ENCODE peak calls at places on chromosomes 13 and 19, in nine cellular contexts. One of them, this sample, is unnamed.

GRCh38 chr13:85347251-85347650 is 452.0 kb downstream of the SLITRK6 start:
- DNase-seq in activated naive CD4-positive, alpha-beta T cell treated with anti-CD3 and anti-CD28 coated beads, Interleukin-2, amount 10 ng/mL, durations not matched to agents 7 days and 5 days: no peak
- DNase-seq in NCI-H2029: no peak
- DNase-seq in NCI-H345: no peak
- DNase-seq in omental fat pad: no peak
- DNase-seq in heart right ventricle: no peak
- DNase-seq in epithelial cell of esophagus: no peak
- DNase-seq in HepG2: no peak
- DNase-seq in stimulated activated CD4-positive, alpha-beta T cell treated with anti-CD3 and anti-CD28 coated beads, Interleukin-4, amount 100 ng/mL, for 4 hours: no peak
- DNase-seq in this sample: peak

GRCh38 chr19:45402469-45403070 is 2.3 kb downstream of the PPP1R13L start:
- DNase-seq in stimulated activated CD4-positive, alpha-beta T cell treated with anti-CD3 and anti-CD28 coated beads, Interleukin-4, amount 100 ng/mL, for 4 hours: peak
- DNase-seq in heart right ventricle: peak
- DNase-seq in omental fat pad: no peak
- DNase-seq in NCI-H345: no peak
- DNase-seq in HepG2: no peak
- DNase-seq in NCI-H2029: no peak
- DNase-seq in activated naive CD4-positive, alpha-beta T cell treated with anti-CD3 and anti-CD28 coated beads, Interleukin-2, amount 10 ng/mL, durations not matched to agents 7 days and 5 days: peak
- DNase-seq in epithelial cell of esophagus: peak
- DNase-seq in this sample: no peak

GRCh38 chr13:49958321-49958720 is 22.2 kb upstream of the SPRYD7 start:
- DNase-seq in activated naive CD4-positive, alpha-beta T cell treated with anti-CD3 and anti-CD28 coated beads, Interleukin-2, amount 10 ng/mL, durations not matched to agents 7 days and 5 days: no peak
- DNase-seq in epithelial cell of esophagus: no peak
- DNase-seq in HepG2: no peak
- DNase-seq in omental fat pad: no peak
- DNase-seq in NCI-H345: no peak
- DNase-seq in stimulated activated CD4-positive, alpha-beta T cell treated with anti-CD3 and anti-CD28 coated beads, Interleukin-4, amount 100 ng/mL, for 4 hours: no peak
- DNase-seq in NCI-H2029: no peak
- DNase-seq in heart right ventricle: no peak
- DNase-seq in this sample: no peak

GRCh38 chr19:40466219-40467006 is at the start of gene SPTBN4:
- DNase-seq in stimulated activated CD4-positive, alpha-beta T cell treated with anti-CD3 and anti-CD28 coated beads, Interleukin-4, amount 100 ng/mL, for 4 hours: peak
- DNase-seq in heart right ventricle: peak
- DNase-seq in NCI-H2029: no peak
- DNase-seq in epithelial cell of esophagus: peak
- DNase-seq in NCI-H345: no peak
- DNase-seq in activated naive CD4-positive, alpha-beta T cell treated with anti-CD3 and anti-CD28 coated beads, Interleukin-2, amount 10 ng/mL, durations not matched to agents 7 days and 5 days: peak
- DNase-seq in HepG2: no peak
- DNase-seq in omental fat pad: peak
- DNase-seq in this sample: no peak

GRCh38 chr13:110644892-110645521 is 29.7 kb downstream of the NAXD start:
- DNase-seq in NCI-H345: peak
- DNase-seq in epithelial cell of esophagus: peak
- DNase-seq in heart right ventricle: peak
- DNase-seq in HepG2: no peak
- DNase-seq in NCI-H2029: peak
- DNase-seq in omental fat pad: no peak
- DNase-seq in stimulated activated CD4-positive, alpha-beta T cell treated with anti-CD3 and anti-CD28 coated beads, Interleukin-4, amount 100 ng/mL, for 4 hours: no peak
- DNase-seq in activated naive CD4-positive, alpha-beta T cell treated with anti-CD3 and anti-CD28 coated beads, Interleukin-2, amount 10 ng/mL, durations not matched to agents 7 days and 5 days: peak
- DNase-seq in this sample: no peak

GRCh38 chr19:29858000-29858596 is 46.3 kb downstream of the CCNE1 start:
- DNase-seq in omental fat pad: no peak
- DNase-seq in stimulated activated CD4-positive, alpha-beta T cell treated with anti-CD3 and anti-CD28 coated beads, Interleukin-4, amount 100 ng/mL, for 4 hours: peak
- DNase-seq in NCI-H2029: no peak
- DNase-seq in HepG2: no peak
- DNase-seq in epithelial cell of esophagus: peak
- DNase-seq in NCI-H345: peak
- DNase-seq in activated naive CD4-positive, alpha-beta T cell treated with anti-CD3 and anti-CD28 coated beads, Interleukin-2, amount 10 ng/mL, durations not matched to agents 7 days and 5 days: peak
- DNase-seq in heart right ventricle: no peak
- DNase-seq in this sample: no peak

GRCh38 chr13:90757127-90757680 is 590.3 kb upstream of the MIR17HG start:
- DNase-seq in HepG2: no peak
- DNase-seq in omental fat pad: no peak
- DNase-seq in activated naive CD4-positive, alpha-beta T cell treated with anti-CD3 and anti-CD28 coated beads, Interleukin-2, amount 10 ng/mL, durations not matched to agents 7 days and 5 days: no peak
- DNase-seq in heart right ventricle: no peak
- DNase-seq in stimulated activated CD4-positive, alpha-beta T cell treated with anti-CD3 and anti-CD28 coated beads, Interleukin-4, amount 100 ng/mL, for 4 hours: no peak
- DNase-seq in NCI-H345: peak
- DNase-seq in NCI-H2029: no peak
- DNase-seq in epithelial cell of esophagus: no peak
- DNase-seq in this sample: no peak

GRCh38 chr19:35399948-35400772 is 29.3 kb downstream of the GPR42 start:
- DNase-seq in epithelial cell of esophagus: no peak
- DNase-seq in activated naive CD4-positive, alpha-beta T cell treated with anti-CD3 and anti-CD28 coated beads, Interleukin-2, amount 10 ng/mL, durations not matched to agents 7 days and 5 days: no peak
- DNase-seq in stimulated activated CD4-positive, alpha-beta T cell treated with anti-CD3 and anti-CD28 coated beads, Interleukin-4, amount 100 ng/mL, for 4 hours: no peak
- DNase-seq in omental fat pad: no peak
- DNase-seq in heart right ventricle: no peak
- DNase-seq in NCI-H2029: no peak
- DNase-seq in HepG2: no peak
- DNase-seq in NCI-H345: no peak
- DNase-seq in this sample: no peak

GRCh38 chr13:52001120-52001731 is 10.0 kb downstream of the ATP7B start:
- DNase-seq in heart right ventricle: no peak
- DNase-seq in NCI-H345: peak
- DNase-seq in stimulated activated CD4-positive, alpha-beta T cell treated with anti-CD3 and anti-CD28 coated beads, Interleukin-4, amount 100 ng/mL, for 4 hours: no peak
- DNase-seq in epithelial cell of esophagus: peak
- DNase-seq in NCI-H2029: no peak
- DNase-seq in activated naive CD4-positive, alpha-beta T cell treated with anti-CD3 and anti-CD28 coated beads, Interleukin-2, amount 10 ng/mL, durations not matched to agents 7 days and 5 days: no peak
- DNase-seq in HepG2: peak
- DNase-seq in omental fat pad: no peak
- DNase-seq in this sample: no peak

GRCh38 chr13:59609421-59609820 is 554.3 kb downstream of the DIAPH3 start:
- DNase-seq in epithelial cell of esophagus: no peak
- DNase-seq in activated naive CD4-positive, alpha-beta T cell treated with anti-CD3 and anti-CD28 coated beads, Interleukin-2, amount 10 ng/mL, durations not matched to agents 7 days and 5 days: no peak
- DNase-seq in omental fat pad: no peak
- DNase-seq in stimulated activated CD4-positive, alpha-beta T cell treated with anti-CD3 and anti-CD28 coated beads, Interleukin-4, amount 100 ng/mL, for 4 hours: no peak
- DNase-seq in NCI-H345: no peak
- DNase-seq in NCI-H2029: no peak
- DNase-seq in HepG2: no peak
- DNase-seq in heart right ventricle: no peak
- DNase-seq in this sample: no peak

GRCh38 chr13:89113744-89114143 is 1442.6 kb downstream of the SLITRK5 start:
- DNase-seq in omental fat pad: no peak
- DNase-seq in activated naive CD4-positive, alpha-beta T cell treated with anti-CD3 and anti-CD28 coated beads, Interleukin-2, amount 10 ng/mL, durations not matched to agents 7 days and 5 days: no peak
- DNase-seq in HepG2: no peak
- DNase-seq in heart right ventricle: no peak
- DNase-seq in stimulated activated CD4-positive, alpha-beta T cell treated with anti-CD3 and anti-CD28 coated beads, Interleukin-4, amount 100 ng/mL, for 4 hours: no peak
- DNase-seq in NCI-H2029: no peak
- DNase-seq in NCI-H345: no peak
- DNase-seq in epithelial cell of esophagus: no peak
- DNase-seq in this sample: no peak

GRCh38 chr19:13613447-13613846 is 107.2 kb upstream of the CACNA1A start:
- DNase-seq in NCI-H345: peak
- DNase-seq in HepG2: no peak
- DNase-seq in heart right ventricle: no peak
- DNase-seq in NCI-H2029: peak
- DNase-seq in epithelial cell of esophagus: no peak
- DNase-seq in activated naive CD4-positive, alpha-beta T cell treated with anti-CD3 and anti-CD28 coated beads, Interleukin-2, amount 10 ng/mL, durations not matched to agents 7 days and 5 days: no peak
- DNase-seq in omental fat pad: no peak
- DNase-seq in stimulated activated CD4-positive, alpha-beta T cell treated with anti-CD3 and anti-CD28 coated beads, Interleukin-4, amount 100 ng/mL, for 4 hours: no peak
- DNase-seq in this sample: no peak

GRCh38 chr19:13920940-13921744 is 15.1 kb downstream of the CC2D1A start:
- DNase-seq in heart right ventricle: no peak
- DNase-seq in HepG2: peak
- DNase-seq in epithelial cell of esophagus: peak
- DNase-seq in omental fat pad: no peak
- DNase-seq in NCI-H2029: peak
- DNase-seq in stimulated activated CD4-positive, alpha-beta T cell treated with anti-CD3 and anti-CD28 coated beads, Interleukin-4, amount 100 ng/mL, for 4 hours: no peak
- DNase-seq in NCI-H345: peak
- DNase-seq in activated naive CD4-positive, alpha-beta T cell treated with anti-CD3 and anti-CD28 coated beads, Interleukin-2, amount 10 ng/mL, durations not matched to agents 7 days and 5 days: peak
- DNase-seq in this sample: peak

GRCh38 chr19:3642987-3643386 is 16.4 kb upstream of the CACTIN start:
- DNase-seq in NCI-H345: no peak
- DNase-seq in stimulated activated CD4-positive, alpha-beta T cell treated with anti-CD3 and anti-CD28 coated beads, Interleukin-4, amount 100 ng/mL, for 4 hours: peak
- DNase-seq in NCI-H2029: no peak
- DNase-seq in HepG2: no peak
- DNase-seq in heart right ventricle: no peak
- DNase-seq in activated naive CD4-positive, alpha-beta T cell treated with anti-CD3 and anti-CD28 coated beads, Interleukin-2, amount 10 ng/mL, durations not matched to agents 7 days and 5 days: peak
- DNase-seq in omental fat pad: no peak
- DNase-seq in epithelial cell of esophagus: peak
- DNase-seq in this sample: no peak

GRCh38 chr19:8244442-8244841 is 35.3 kb downstream of the CERS4 start:
- DNase-seq in NCI-H345: no peak
- DNase-seq in stimulated activated CD4-positive, alpha-beta T cell treated with anti-CD3 and anti-CD28 coated beads, Interleukin-4, amount 100 ng/mL, for 4 hours: no peak
- DNase-seq in omental fat pad: no peak
- DNase-seq in heart right ventricle: no peak
- DNase-seq in NCI-H2029: no peak
- DNase-seq in HepG2: no peak
- DNase-seq in activated naive CD4-positive, alpha-beta T cell treated with anti-CD3 and anti-CD28 coated beads, Interleukin-2, amount 10 ng/mL, durations not matched to agents 7 days and 5 days: no peak
- DNase-seq in epithelial cell of esophagus: no peak
- DNase-seq in this sample: no peak

GRCh38 chr13:99151516-99151915 is 49.1 kb upstream of the UBAC2 start:
- DNase-seq in HepG2: no peak
- DNase-seq in stimulated activated CD4-positive, alpha-beta T cell treated with anti-CD3 and anti-CD28 coated beads, Interleukin-4, amount 100 ng/mL, for 4 hours: no peak
- DNase-seq in epithelial cell of esophagus: peak
- DNase-seq in heart right ventricle: no peak
- DNase-seq in NCI-H345: no peak
- DNase-seq in NCI-H2029: no peak
- DNase-seq in activated naive CD4-positive, alpha-beta T cell treated with anti-CD3 and anti-CD28 coated beads, Interleukin-2, amount 10 ng/mL, durations not matched to agents 7 days and 5 days: no peak
- DNase-seq in omental fat pad: no peak
- DNase-seq in this sample: peak

GRCh38 chr13:23380534-23380933 is 53.0 kb downstream of the SACS start:
- DNase-seq in epithelial cell of esophagus: no peak
- DNase-seq in NCI-H2029: no peak
- DNase-seq in omental fat pad: no peak
- DNase-seq in heart right ventricle: no peak
- DNase-seq in NCI-H345: no peak
- DNase-seq in stimulated activated CD4-positive, alpha-beta T cell treated with anti-CD3 and anti-CD28 coated beads, Interleukin-4, amount 100 ng/mL, for 4 hours: no peak
- DNase-seq in activated naive CD4-positive, alpha-beta T cell treated with anti-CD3 and anti-CD28 coated beads, Interleukin-2, amount 10 ng/mL, durations not matched to agents 7 days and 5 days: no peak
- DNase-seq in HepG2: no peak
- DNase-seq in this sample: no peak

GRCh38 chr13:106623799-106624198 is 55.9 kb upstream of the ARGLU1 start:
- DNase-seq in HepG2: no peak
- DNase-seq in NCI-H2029: no peak
- DNase-seq in heart right ventricle: no peak
- DNase-seq in NCI-H345: no peak
- DNase-seq in activated naive CD4-positive, alpha-beta T cell treated with anti-CD3 and anti-CD28 coated beads, Interleukin-2, amount 10 ng/mL, durations not matched to agents 7 days and 5 days: no peak
- DNase-seq in epithelial cell of esophagus: no peak
- DNase-seq in stimulated activated CD4-positive, alpha-beta T cell treated with anti-CD3 and anti-CD28 coated beads, Interleukin-4, amount 100 ng/mL, for 4 hours: no peak
- DNase-seq in omental fat pad: no peak
- DNase-seq in this sample: no peak

This sample was measured in HS-27A.